ENCODE peak calls at places on chromosomes 5 and 9, in eight cellular contexts. One of them, this sample, is unnamed.

GRCh38 chr9:137534256-137535119 is 15.7 kb downstream of the PNPLA7 start:
- DNase-seq in mammary epithelial cell: peak; percentile 32
- DNase-seq in AG04449: no peak
- DNase-seq in A549: peak; percentile 74
- DNase-seq in HFF-Myc: peak; percentile 52
- DNase-seq in fibroblast of the aortic adventitia: peak; percentile 71
- DNase-seq in CD8-positive, alpha-beta memory T cell: no peak
- DNase-seq in CD8-positive, alpha-beta T cell: no peak
- DNase-seq in this sample: peak; percentile 71

GRCh38 chr5:144092510-144092909 is 77.9 kb downstream of the YIPF5 start:
- DNase-seq in mammary epithelial cell: peak; percentile 43
- DNase-seq in AG04449: no peak
- DNase-seq in A549: peak; percentile 3
- DNase-seq in HFF-Myc: no peak
- DNase-seq in fibroblast of the aortic adventitia: no peak
- DNase-seq in CD8-positive, alpha-beta memory T cell: no peak
- DNase-seq in CD8-positive, alpha-beta T cell: no peak
- DNase-seq in this sample: no peak

GRCh38 chr9:82924243-82924605 is 138.7 kb downstream of the RASEF start:
- DNase-seq in mammary epithelial cell: no peak
- DNase-seq in AG04449: no peak
- DNase-seq in A549: no peak
- DNase-seq in HFF-Myc: no peak
- DNase-seq in fibroblast of the aortic adventitia: no peak
- DNase-seq in CD8-positive, alpha-beta memory T cell: no peak
- DNase-seq in CD8-positive, alpha-beta T cell: no peak
- DNase-seq in this sample: no peak

GRCh38 chr5:14383923-14384322 is 197.7 kb upstream of the OTULINL start:
- DNase-seq in mammary epithelial cell: no peak
- DNase-seq in AG04449: no peak
- DNase-seq in A549: no peak
- DNase-seq in HFF-Myc: no peak
- DNase-seq in fibroblast of the aortic adventitia: no peak
- DNase-seq in CD8-positive, alpha-beta memory T cell: no peak
- DNase-seq in CD8-positive, alpha-beta T cell: no peak
- DNase-seq in this sample: no peak

GRCh38 chr5:153712946-153713345 is 222.5 kb downstream of the GRIA1 start:
- DNase-seq in mammary epithelial cell: no peak
- DNase-seq in AG04449: no peak
- DNase-seq in A549: no peak
- DNase-seq in HFF-Myc: no peak
- DNase-seq in fibroblast of the aortic adventitia: no peak
- DNase-seq in CD8-positive, alpha-beta memory T cell: no peak
- DNase-seq in CD8-positive, alpha-beta T cell: no peak
- DNase-seq in this sample: no peak

GRCh38 chr5:112784726-112785125 is 47.0 kb downstream of the APC start:
- DNase-seq in mammary epithelial cell: no peak
- DNase-seq in AG04449: no peak
- DNase-seq in A549: no peak
- DNase-seq in HFF-Myc: no peak
- DNase-seq in fibroblast of the aortic adventitia: peak; percentile 71
- DNase-seq in CD8-positive, alpha-beta memory T cell: no peak
- DNase-seq in CD8-positive, alpha-beta T cell: no peak
- DNase-seq in this sample: no peak

GRCh38 chr9:27572566-27572917 is 739 bp downstream of the C9orf72 start:
- DNase-seq in mammary epithelial cell: peak; percentile 67
- DNase-seq in AG04449: no peak
- DNase-seq in A549: peak; percentile 52
- DNase-seq in HFF-Myc: no peak
- DNase-seq in fibroblast of the aortic adventitia: peak; percentile 32
- DNase-seq in CD8-positive, alpha-beta memory T cell: peak; percentile 42
- DNase-seq in CD8-positive, alpha-beta T cell: peak; percentile 37
- DNase-seq in this sample: no peak

GRCh38 chr5:657570-657969 is 35.6 kb downstream of the TPPP start:
- DNase-seq in mammary epithelial cell: no peak
- DNase-seq in AG04449: peak; percentile 21
- DNase-seq in A549: no peak
- DNase-seq in HFF-Myc: no peak
- DNase-seq in fibroblast of the aortic adventitia: peak; percentile 25
- DNase-seq in CD8-positive, alpha-beta memory T cell: no peak
- DNase-seq in CD8-positive, alpha-beta T cell: no peak
- DNase-seq in this sample: peak; percentile 80

GRCh38 chr5:73333944-73334703 is 114.5 kb downstream of the FOXD1 start:
- DNase-seq in mammary epithelial cell: no peak
- DNase-seq in AG04449: no peak
- DNase-seq in A549: no peak
- DNase-seq in HFF-Myc: no peak
- DNase-seq in fibroblast of the aortic adventitia: no peak
- DNase-seq in CD8-positive, alpha-beta memory T cell: no peak
- DNase-seq in CD8-positive, alpha-beta T cell: no peak
- DNase-seq in this sample: no peak

GRCh38 chr5:24642022-24642421 is 2.8 kb downstream of the CDH10 start:
- DNase-seq in mammary epithelial cell: peak; percentile 8
- DNase-seq in AG04449: no peak
- DNase-seq in A549: peak; percentile 61
- DNase-seq in HFF-Myc: no peak
- DNase-seq in fibroblast of the aortic adventitia: no peak
- DNase-seq in CD8-positive, alpha-beta memory T cell: no peak
- DNase-seq in CD8-positive, alpha-beta T cell: no peak
- DNase-seq in this sample: no peak

GRCh38 chr5:439181-439580 is 3.8 kb upstream of the EXOC3 start:
- DNase-seq in mammary epithelial cell: no peak
- DNase-seq in AG04449: no peak
- DNase-seq in A549: no peak
- DNase-seq in HFF-Myc: no peak
- DNase-seq in fibroblast of the aortic adventitia: no peak
- DNase-seq in CD8-positive, alpha-beta memory T cell: no peak
- DNase-seq in CD8-positive, alpha-beta T cell: no peak
- DNase-seq in this sample: no peak

GRCh38 chr9:123149067-123149466 is 115.6 kb downstream of the GPR21 start:
- DNase-seq in mammary epithelial cell: no peak
- DNase-seq in AG04449: no peak
- DNase-seq in A549: no peak
- DNase-seq in HFF-Myc: no peak
- DNase-seq in fibroblast of the aortic adventitia: no peak
- DNase-seq in CD8-positive, alpha-beta memory T cell: no peak
- DNase-seq in CD8-positive, alpha-beta T cell: no peak
- DNase-seq in this sample: no peak

DNA sequence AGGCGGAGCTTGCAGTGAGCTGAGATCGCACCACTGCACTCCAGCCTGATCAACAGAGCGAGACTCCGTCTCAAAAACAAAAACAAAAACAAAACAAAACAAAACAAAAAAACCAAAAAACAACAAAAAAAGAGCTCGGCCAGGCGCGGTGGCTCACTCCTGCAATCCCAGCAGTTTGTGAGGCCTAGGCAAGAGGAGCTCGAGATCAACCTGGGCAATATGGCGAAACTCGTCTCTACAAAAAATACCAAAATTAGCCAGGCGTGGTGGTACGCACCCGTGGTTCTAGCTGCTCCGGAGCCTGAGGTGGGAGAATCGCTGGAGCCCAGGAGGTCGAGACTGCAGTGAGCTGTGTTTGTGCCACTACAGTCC is 20.2 kb downstream of the TRIM7 start:
- DNase-seq in mammary epithelial cell: no peak
- DNase-seq in AG04449: no peak
- DNase-seq in A549: peak; percentile 60
- DNase-seq in HFF-Myc: no peak
- DNase-seq in fibroblast of the aortic adventitia: no peak
- DNase-seq in CD8-positive, alpha-beta memory T cell: no peak
- DNase-seq in CD8-positive, alpha-beta T cell: no peak
- DNase-seq in this sample: no peak
- H3K4me3 ChIP-seq in mammary epithelial cell: peak overlapping the region; percentile 72
- H3K4me3 ChIP-seq in AG04449: no peak overlapping the region
- H3K4me3 ChIP-seq in A549: peak overlapping the region; percentile 49
- H3K4me3 ChIP-seq in HFF-Myc: peak overlapping the region; percentile 48
- H3K4me3 ChIP-seq in fibroblast of the aortic adventitia: peak overlapping the region; percentile 22
- H3K4me3 ChIP-seq in CD8-positive, alpha-beta memory T cell: peak overlapping the region; percentile 64
- H3K4me3 ChIP-seq in CD8-positive, alpha-beta T cell: peak overlapping the region; percentile 59
- H3K4me3 ChIP-seq in this sample: no peak overlapping the region

DNA sequence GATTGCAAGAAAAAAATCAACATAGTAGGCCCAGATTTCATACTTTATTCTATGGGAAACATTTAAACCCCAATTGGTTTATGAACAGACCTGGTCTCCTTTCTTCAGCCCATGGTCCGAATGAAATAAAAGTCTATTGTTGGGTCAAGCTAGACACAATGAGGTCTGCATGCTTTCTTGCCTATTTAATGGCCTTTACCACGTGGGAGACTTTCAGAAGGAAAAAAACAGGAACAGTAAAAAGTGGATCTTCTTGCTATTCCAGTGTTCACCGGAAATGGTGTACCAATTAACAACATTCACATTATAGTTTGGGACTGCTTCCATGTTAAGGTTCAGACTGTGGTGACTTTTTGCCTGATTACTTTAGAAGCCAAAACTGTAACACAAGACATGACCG is 85.5 kb upstream of the PRRC1 start:
- DNase-seq in mammary epithelial cell: no peak
- DNase-seq in AG04449: no peak
- DNase-seq in A549: no peak
- DNase-seq in HFF-Myc: no peak
- DNase-seq in fibroblast of the aortic adventitia: no peak
- DNase-seq in CD8-positive, alpha-beta memory T cell: no peak
- DNase-seq in CD8-positive, alpha-beta T cell: no peak
- DNase-seq in this sample: no peak
- H3K4me3 ChIP-seq in mammary epithelial cell: no peak overlapping the region
- H3K4me3 ChIP-seq in AG04449: no peak overlapping the region
- H3K4me3 ChIP-seq in A549: no peak overlapping the region
- H3K4me3 ChIP-seq in HFF-Myc: no peak overlapping the region
- H3K4me3 ChIP-seq in fibroblast of the aortic adventitia: no peak overlapping the region
- H3K4me3 ChIP-seq in CD8-positive, alpha-beta memory T cell: no peak overlapping the region
- H3K4me3 ChIP-seq in CD8-positive, alpha-beta T cell: no peak overlapping the region
- H3K4me3 ChIP-seq in this sample: no peak overlapping the region

GRCh38 chr9:4272141-4272540 is 27.7 kb downstream of the GLIS3 start:
- DNase-seq in mammary epithelial cell: no peak
- DNase-seq in AG04449: no peak
- DNase-seq in A549: no peak
- DNase-seq in HFF-Myc: no peak
- DNase-seq in fibroblast of the aortic adventitia: no peak
- DNase-seq in CD8-positive, alpha-beta memory T cell: no peak
- DNase-seq in CD8-positive, alpha-beta T cell: no peak
- DNase-seq in this sample: peak; percentile 57

GRCh38 chr9:4281676-4282075 is 18.2 kb downstream of the GLIS3 start:
- DNase-seq in mammary epithelial cell: no peak
- DNase-seq in AG04449: no peak
- DNase-seq in A549: no peak
- DNase-seq in HFF-Myc: no peak
- DNase-seq in fibroblast of the aortic adventitia: no peak
- DNase-seq in CD8-positive, alpha-beta memory T cell: no peak
- DNase-seq in CD8-positive, alpha-beta T cell: no peak
- DNase-seq in this sample: no peak

GRCh38 chr9:4280605-4281004 is 19.3 kb downstream of the GLIS3 start:
- DNase-seq in mammary epithelial cell: no peak
- DNase-seq in AG04449: no peak
- DNase-seq in A549: no peak
- DNase-seq in HFF-Myc: no peak
- DNase-seq in fibroblast of the aortic adventitia: no peak
- DNase-seq in CD8-positive, alpha-beta memory T cell: no peak
- DNase-seq in CD8-positive, alpha-beta T cell: no peak
- DNase-seq in this sample: no peak

GRCh38 chr9:4277531-4277991 is 22.3 kb downstream of the GLIS3 start:
- DNase-seq in mammary epithelial cell: no peak
- DNase-seq in AG04449: no peak
- DNase-seq in A549: peak; percentile 70
- DNase-seq in HFF-Myc: no peak
- DNase-seq in fibroblast of the aortic adventitia: no peak
- DNase-seq in CD8-positive, alpha-beta memory T cell: no peak
- DNase-seq in CD8-positive, alpha-beta T cell: no peak
- DNase-seq in this sample: peak; percentile 80

GRCh38 chr9:4276856-4277255 is 23.0 kb downstream of the GLIS3 start:
- DNase-seq in mammary epithelial cell: no peak
- DNase-seq in AG04449: no peak
- DNase-seq in A549: no peak
- DNase-seq in HFF-Myc: no peak
- DNase-seq in fibroblast of the aortic adventitia: no peak
- DNase-seq in CD8-positive, alpha-beta memory T cell: no peak
- DNase-seq in CD8-positive, alpha-beta T cell: no peak
- DNase-seq in this sample: no peak
- H3K4me3 ChIP-seq in mammary epithelial cell: no peak overlapping the region
- H3K4me3 ChIP-seq in AG04449: no peak overlapping the region
- H3K4me3 ChIP-seq in A549: peak overlapping the region; percentile 6
- H3K4me3 ChIP-seq in HFF-Myc: no peak overlapping the region
- H3K4me3 ChIP-seq in fibroblast of the aortic adventitia: no peak overlapping the region
- H3K4me3 ChIP-seq in CD8-positive, alpha-beta memory T cell: no peak overlapping the region
- H3K4me3 ChIP-seq in CD8-positive, alpha-beta T cell: no peak overlapping the region
- H3K4me3 ChIP-seq in this sample: no peak overlapping the region

DNA sequence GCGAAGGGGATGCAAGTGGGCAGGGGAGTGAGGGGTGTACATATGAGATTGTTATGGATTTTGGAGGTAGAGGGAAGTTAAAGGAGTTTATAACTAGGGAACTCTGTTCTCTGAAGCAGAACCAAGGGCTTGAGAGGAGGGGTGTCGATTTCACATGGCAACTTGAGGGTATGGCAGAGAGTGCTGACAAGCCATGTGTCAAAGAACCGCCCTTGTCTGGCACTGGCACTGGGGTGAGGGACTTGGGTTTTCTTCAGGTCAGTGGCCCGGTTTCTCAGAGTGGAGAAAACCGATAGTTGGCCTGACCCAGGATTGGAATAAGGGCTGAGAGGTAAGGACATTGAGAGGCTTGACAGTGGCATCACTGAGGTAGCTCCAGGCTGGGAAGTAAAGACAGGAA is 47.7 kb upstream of the TESK1 start:
- DNase-seq in mammary epithelial cell: no peak
- DNase-seq in AG04449: no peak
- DNase-seq in A549: no peak
- DNase-seq in HFF-Myc: no peak
- DNase-seq in fibroblast of the aortic adventitia: no peak
- DNase-seq in CD8-positive, alpha-beta memory T cell: no peak
- DNase-seq in CD8-positive, alpha-beta T cell: no peak
- DNase-seq in this sample: no peak
- H3K4me3 ChIP-seq in mammary epithelial cell: no peak overlapping the region
- H3K4me3 ChIP-seq in AG04449: no peak overlapping the region
- H3K4me3 ChIP-seq in A549: no peak overlapping the region
- H3K4me3 ChIP-seq in HFF-Myc: no peak overlapping the region
- H3K4me3 ChIP-seq in fibroblast of the aortic adventitia: no peak overlapping the region
- H3K4me3 ChIP-seq in CD8-positive, alpha-beta memory T cell: no peak overlapping the region
- H3K4me3 ChIP-seq in CD8-positive, alpha-beta T cell: no peak overlapping the region
- H3K4me3 ChIP-seq in this sample: no peak overlapping the region

This sample was measured in endothelial cell of umbilical vein.